ENCODE peak calls at places on chromosomes 4 and X, in seven cellular contexts. One of them, this sample, is unnamed.

GRCh38 chr4:142271832-142272231 is 574.3 kb downstream of the INPP4B start:
- DNase-seq in right lobe of liver: no peak
- DNase-seq in mesendoderm: no peak
- DNase-seq in PC-3: no peak
- DNase-seq in uterus: no peak
- DNase-seq in lower lobe of right lung: no peak
- DNase-seq in transverse colon: no peak
- DNase-seq in this sample: no peak

GRCh38 chr4:1490906-1491629 is 84.8 kb upstream of the NKX1-1 start:
- DNase-seq in right lobe of liver: peak; percentile 30
- DNase-seq in mesendoderm: no peak
- DNase-seq in PC-3: no peak
- DNase-seq in uterus: no peak
- DNase-seq in lower lobe of right lung: peak; percentile 34
- DNase-seq in transverse colon: no peak
- DNase-seq in this sample: no peak

GRCh38 chr4:78565971-78566372 is 14.4 kb downstream of the ANXA3 start:
- DNase-seq in right lobe of liver: no peak
- DNase-seq in mesendoderm: peak; percentile 58
- DNase-seq in PC-3: peak; percentile 67
- DNase-seq in uterus: no peak
- DNase-seq in lower lobe of right lung: no peak
- DNase-seq in transverse colon: no peak
- DNase-seq in this sample: peak; percentile 73

GRCh38 chr4:166816901-166817300 is 417.4 kb downstream of the SPOCK3 start:
- DNase-seq in right lobe of liver: no peak
- DNase-seq in mesendoderm: no peak
- DNase-seq in PC-3: no peak
- DNase-seq in uterus: no peak
- DNase-seq in lower lobe of right lung: no peak
- DNase-seq in transverse colon: peak; percentile 38
- DNase-seq in this sample: peak; percentile 69

GRCh38 chr4:10891866-10892265 is 207.3 kb upstream of the CLNK start:
- DNase-seq in right lobe of liver: no peak
- DNase-seq in mesendoderm: no peak
- DNase-seq in PC-3: no peak
- DNase-seq in uterus: no peak
- DNase-seq in lower lobe of right lung: no peak
- DNase-seq in transverse colon: no peak
- DNase-seq in this sample: no peak

GRCh38 chr4:83082777-83083176 is 31.8 kb downstream of the PLAC8 start:
- DNase-seq in right lobe of liver: no peak
- DNase-seq in mesendoderm: no peak
- DNase-seq in PC-3: peak; percentile 72
- DNase-seq in uterus: no peak
- DNase-seq in lower lobe of right lung: no peak
- DNase-seq in transverse colon: no peak
- DNase-seq in this sample: no peak

GRCh38 chrX:17459008-17459407 is 84.0 kb downstream of the NHS start:
- DNase-seq in right lobe of liver: no peak
- DNase-seq in mesendoderm: no peak
- DNase-seq in PC-3: no peak
- DNase-seq in uterus: peak; percentile 51
- DNase-seq in lower lobe of right lung: no peak
- DNase-seq in transverse colon: no peak
- DNase-seq in this sample: peak; percentile 6

GRCh38 chr4:102614801-102615200 is 113.6 kb downstream of the NFKB1 start:
- DNase-seq in right lobe of liver: no peak
- DNase-seq in mesendoderm: peak; percentile 70
- DNase-seq in PC-3: no peak
- DNase-seq in uterus: no peak
- DNase-seq in lower lobe of right lung: no peak
- DNase-seq in transverse colon: peak; percentile 34
- DNase-seq in this sample: no peak

GRCh38 chr4:158825443-158826036 is 56.7 kb downstream of the FNIP2 start:
- DNase-seq in right lobe of liver: no peak
- DNase-seq in mesendoderm: peak; percentile 71
- DNase-seq in PC-3: no peak
- DNase-seq in uterus: no peak
- DNase-seq in lower lobe of right lung: no peak
- DNase-seq in transverse colon: no peak
- DNase-seq in this sample: no peak

GRCh38 chr4:1376841-1377605 is 29.2 kb downstream of the NKX1-1 start:
- DNase-seq in right lobe of liver: peak; percentile 53
- DNase-seq in mesendoderm: peak; percentile 27
- DNase-seq in PC-3: no peak
- DNase-seq in uterus: no peak
- DNase-seq in lower lobe of right lung: peak; percentile 34
- DNase-seq in transverse colon: no peak
- DNase-seq in this sample: no peak

GRCh38 chr4:4866833-4867744 is 7.6 kb downstream of the MSX1 start:
- DNase-seq in right lobe of liver: no peak
- DNase-seq in mesendoderm: peak; percentile 85
- DNase-seq in PC-3: no peak
- DNase-seq in uterus: peak; percentile 69
- DNase-seq in lower lobe of right lung: no peak
- DNase-seq in transverse colon: no peak
- DNase-seq in this sample: no peak

GRCh38 chrX:17563515-17563914 is 173.8 kb upstream of the SCML1 start:
- DNase-seq in right lobe of liver: no peak
- DNase-seq in mesendoderm: no peak
- DNase-seq in PC-3: peak; percentile 47
- DNase-seq in uterus: no peak
- DNase-seq in lower lobe of right lung: no peak
- DNase-seq in transverse colon: no peak
- DNase-seq in this sample: no peak

GRCh38 chr4:128686810-128687209 is 122.7 kb upstream of the JADE1 start:
- DNase-seq in right lobe of liver: no peak
- DNase-seq in mesendoderm: no peak
- DNase-seq in PC-3: no peak
- DNase-seq in uterus: no peak
- DNase-seq in lower lobe of right lung: no peak
- DNase-seq in transverse colon: no peak
- DNase-seq in this sample: no peak

GRCh38 chrX:20454117-20454516 is 187.4 kb upstream of the RPS6KA3 start:
- DNase-seq in right lobe of liver: no peak
- DNase-seq in mesendoderm: peak; percentile 19
- DNase-seq in PC-3: peak; percentile 33
- DNase-seq in uterus: no peak
- DNase-seq in lower lobe of right lung: no peak
- DNase-seq in transverse colon: no peak
- DNase-seq in this sample: no peak

GRCh38 chrX:130575831-130576404 is 174.1 kb downstream of the RBMX2 start:
- DNase-seq in right lobe of liver: peak; percentile 63
- DNase-seq in mesendoderm: peak; percentile 40
- DNase-seq in PC-3: peak; percentile 56
- DNase-seq in uterus: peak; percentile 20
- DNase-seq in lower lobe of right lung: peak; percentile 41
- DNase-seq in transverse colon: peak; percentile 26
- DNase-seq in this sample: no peak

GRCh38 chr4:141713771-141714445 is 77.5 kb downstream of the IL15 start:
- DNase-seq in right lobe of liver: no peak
- DNase-seq in mesendoderm: peak; percentile 83
- DNase-seq in PC-3: peak; percentile 81
- DNase-seq in uterus: no peak
- DNase-seq in lower lobe of right lung: no peak
- DNase-seq in transverse colon: no peak
- DNase-seq in this sample: no peak

GRCh38 chr4:25667931-25668557 is 12.4 kb downstream of the SLC34A2 start:
- DNase-seq in right lobe of liver: no peak
- DNase-seq in mesendoderm: peak; percentile 88
- DNase-seq in PC-3: peak; percentile 67
- DNase-seq in uterus: no peak
- DNase-seq in lower lobe of right lung: no peak
- DNase-seq in transverse colon: peak; percentile 11
- DNase-seq in this sample: no peak

GRCh38 chr4:184385705-184386141 is 88.6 kb downstream of the IRF2 start:
- DNase-seq in right lobe of liver: no peak
- DNase-seq in mesendoderm: peak; percentile 19
- DNase-seq in PC-3: no peak
- DNase-seq in uterus: peak; percentile 34
- DNase-seq in lower lobe of right lung: no peak
- DNase-seq in transverse colon: peak; percentile 81
- DNase-seq in this sample: peak; percentile 72

GRCh38 chr4:184384056-184384809 is 90.1 kb downstream of the IRF2 start:
- DNase-seq in right lobe of liver: no peak
- DNase-seq in mesendoderm: no peak
- DNase-seq in PC-3: peak; percentile 43
- DNase-seq in uterus: peak; percentile 42
- DNase-seq in lower lobe of right lung: no peak
- DNase-seq in transverse colon: peak; percentile 59
- DNase-seq in this sample: peak; percentile 79

GRCh38 chr4:184384810-184385557 is 89.4 kb downstream of the IRF2 start:
- DNase-seq in right lobe of liver: no peak
- DNase-seq in mesendoderm: no peak
- DNase-seq in PC-3: no peak
- DNase-seq in uterus: no peak
- DNase-seq in lower lobe of right lung: no peak
- DNase-seq in transverse colon: no peak
- DNase-seq in this sample: no peak

GRCh38 chr4:184382189-184382846 is 92.0 kb downstream of the IRF2 start:
- DNase-seq in right lobe of liver: no peak
- DNase-seq in mesendoderm: no peak
- DNase-seq in PC-3: no peak
- DNase-seq in uterus: no peak
- DNase-seq in lower lobe of right lung: no peak
- DNase-seq in transverse colon: peak; percentile 37
- DNase-seq in this sample: no peak

GRCh38 chr4:184383497-184384055 is 90.8 kb downstream of the IRF2 start:
- DNase-seq in right lobe of liver: no peak
- DNase-seq in mesendoderm: no peak
- DNase-seq in PC-3: peak; percentile 90
- DNase-seq in uterus: peak; percentile 57
- DNase-seq in lower lobe of right lung: no peak
- DNase-seq in transverse colon: peak; percentile 32
- DNase-seq in this sample: peak; percentile 84
- H3K27ac ChIP-seq in right lobe of liver: peak overlapping the region; percentile 88
- H3K27ac ChIP-seq in mesendoderm: no peak overlapping the region
- H3K27ac ChIP-seq in PC-3: peak overlapping the region; percentile 94
- H3K27ac ChIP-seq in uterus: peak overlapping the region; percentile 64
- H3K27ac ChIP-seq in lower lobe of right lung: peak overlapping the region; percentile 69
- H3K27ac ChIP-seq in transverse colon: peak overlapping the region; percentile 91
- H3K27ac ChIP-seq in this sample: peak overlapping the region; percentile 82

GRCh38 chr4:121662225-121662624 is 34.6 kb downstream of the ANXA5 start:
- DNase-seq in right lobe of liver: no peak
- DNase-seq in mesendoderm: no peak
- DNase-seq in PC-3: no peak
- DNase-seq in uterus: no peak
- DNase-seq in lower lobe of right lung: no peak
- DNase-seq in transverse colon: no peak
- DNase-seq in this sample: no peak
- H3K27ac ChIP-seq in right lobe of liver: no peak overlapping the region
- H3K27ac ChIP-seq in mesendoderm: no peak overlapping the region
- H3K27ac ChIP-seq in PC-3: no peak overlapping the region
- H3K27ac ChIP-seq in uterus: no peak overlapping the region
- H3K27ac ChIP-seq in lower lobe of right lung: no peak overlapping the region
- H3K27ac ChIP-seq in transverse colon: no peak overlapping the region
- H3K27ac ChIP-seq in this sample: no peak overlapping the region

GRCh38 chrX:53441531-53442321 is 7.6 kb upstream of the HSD17B10 start:
- DNase-seq in right lobe of liver: peak; percentile 93
- DNase-seq in mesendoderm: peak; percentile 83
- DNase-seq in PC-3: peak; percentile 92
- DNase-seq in uterus: peak; percentile 66
- DNase-seq in lower lobe of right lung: peak; percentile 87
- DNase-seq in transverse colon: peak; percentile 87
- DNase-seq in this sample: no peak

GRCh38 chrX:53438174-53438831 is 4.1 kb upstream of the HSD17B10 start:
- DNase-seq in right lobe of liver: no peak
- DNase-seq in mesendoderm: no peak
- DNase-seq in PC-3: no peak
- DNase-seq in uterus: no peak
- DNase-seq in lower lobe of right lung: no peak
- DNase-seq in transverse colon: no peak
- DNase-seq in this sample: no peak

GRCh38 chrX:53438832-53439230 is 4.7 kb upstream of the HSD17B10 start:
- DNase-seq in right lobe of liver: no peak
- DNase-seq in mesendoderm: no peak
- DNase-seq in PC-3: no peak
- DNase-seq in uterus: no peak
- DNase-seq in lower lobe of right lung: no peak
- DNase-seq in transverse colon: no peak
- DNase-seq in this sample: no peak

GRCh38 chrX:53440631-53441517 is 6.7 kb upstream of the HSD17B10 start:
- DNase-seq in right lobe of liver: peak; percentile 69
- DNase-seq in mesendoderm: no peak
- DNase-seq in PC-3: peak; percentile 72
- DNase-seq in uterus: peak; percentile 83
- DNase-seq in lower lobe of right lung: peak; percentile 63
- DNase-seq in transverse colon: peak; percentile 72
- DNase-seq in this sample: no peak

GRCh38 chrX:53440101-53440500 is 5.9 kb upstream of the HSD17B10 start:
- DNase-seq in right lobe of liver: no peak
- DNase-seq in mesendoderm: no peak
- DNase-seq in PC-3: peak; percentile 48
- DNase-seq in uterus: no peak
- DNase-seq in lower lobe of right lung: no peak
- DNase-seq in transverse colon: no peak
- DNase-seq in this sample: no peak
- H3K27ac ChIP-seq in right lobe of liver: no peak overlapping the region
- H3K27ac ChIP-seq in mesendoderm: no peak overlapping the region
- H3K27ac ChIP-seq in PC-3: peak overlapping the region; percentile 82
- H3K27ac ChIP-seq in uterus: peak overlapping the region; percentile 72
- H3K27ac ChIP-seq in lower lobe of right lung: peak overlapping the region; percentile 73
- H3K27ac ChIP-seq in transverse colon: peak overlapping the region; percentile 79
- H3K27ac ChIP-seq in this sample: peak overlapping the region; percentile 73

DNA sequence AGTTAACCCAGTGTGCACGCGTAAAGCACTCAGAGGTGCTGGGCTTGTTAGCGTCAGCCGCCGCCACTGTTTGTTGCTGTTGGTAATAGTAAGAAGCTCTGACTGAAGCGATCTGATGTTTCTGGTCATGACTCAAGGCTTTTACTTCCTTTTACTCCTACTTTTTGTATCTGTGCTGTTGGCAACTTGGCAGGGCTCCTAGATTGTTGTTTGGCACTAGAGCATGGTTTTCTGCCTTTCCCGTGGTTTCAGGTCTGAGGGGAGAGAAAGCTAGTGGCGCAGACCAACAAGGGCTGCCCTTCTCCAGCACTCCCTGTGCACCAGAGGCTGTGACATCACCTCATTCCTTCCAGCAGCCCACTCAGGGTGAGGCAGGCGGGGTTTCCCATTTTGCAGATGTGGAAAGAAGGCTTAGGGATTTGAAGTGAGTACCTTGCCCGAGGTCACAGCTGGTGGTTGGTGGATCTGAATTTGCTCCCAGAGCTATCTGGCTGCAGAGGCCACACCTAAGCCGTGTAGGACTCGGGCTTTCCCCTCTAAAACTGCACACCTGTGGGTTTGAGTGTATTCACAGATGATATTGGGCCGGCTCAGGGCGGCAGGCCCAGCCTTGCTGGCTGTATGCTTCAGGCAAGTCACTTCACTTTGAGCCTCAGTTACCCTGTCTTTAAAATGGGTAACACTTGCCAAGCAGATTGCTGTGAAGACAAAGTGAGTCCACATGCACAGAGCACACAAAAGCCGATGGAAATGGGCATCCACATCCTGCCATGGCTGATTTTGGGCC is 51.2 kb upstream of the TADA2B start:
- DNase-seq in right lobe of liver: no peak
- DNase-seq in mesendoderm: no peak
- DNase-seq in PC-3: peak; percentile 82
- DNase-seq in uterus: peak; percentile 22
- DNase-seq in lower lobe of right lung: no peak
- DNase-seq in transverse colon: no peak
- DNase-seq in this sample: peak; percentile 84
- H3K27ac ChIP-seq in right lobe of liver: no peak overlapping the region
- H3K27ac ChIP-seq in mesendoderm: no peak overlapping the region
- H3K27ac ChIP-seq in PC-3: peak overlapping the region; percentile 81
- H3K27ac ChIP-seq in uterus: no peak overlapping the region
- H3K27ac ChIP-seq in lower lobe of right lung: peak overlapping the region; percentile 13
- H3K27ac ChIP-seq in transverse colon: peak overlapping the region; percentile 40
- H3K27ac ChIP-seq in this sample: peak overlapping the region; percentile 98